ENCODE peak calls at places on chromosomes 4 and X, in eight cellular contexts. One of them, this sample, is unnamed.

GRCh38 chr4:73741140-73741749 is 876 bp downstream of the CXCL8 start:
- DNase-seq in IMR-90: peak; percentile 29
- DNase-seq in GM23248: no peak
- DNase-seq in adipocyte: no peak
- DNase-seq in fibroblast of lung: no peak
- DNase-seq in neuronal stem cell: no peak
- DNase-seq in endodermal cell: no peak
- DNase-seq in SK-N-SH: no peak
- DNase-seq in this sample: no peak

GRCh38 chrX:155027509-155028066 is 944 bp downstream of the FUNDC2 start:
- DNase-seq in neuronal stem cell: no peak
- DNase-seq in fibroblast of lung: peak; percentile 77
- DNase-seq in GM23248: peak; percentile 83
- DNase-seq in adipocyte: peak; percentile 80
- DNase-seq in SK-N-SH: no peak
- DNase-seq in endodermal cell: no peak
- DNase-seq in IMR-90: peak; percentile 70
- DNase-seq in this sample: no peak

GRCh38 chr4:105603158-105603557 is 50.7 kb downstream of the ARHGEF38 start:
- DNase-seq in neuronal stem cell: no peak
- DNase-seq in adipocyte: no peak
- DNase-seq in IMR-90: no peak
- DNase-seq in fibroblast of lung: no peak
- DNase-seq in endodermal cell: peak; percentile 67
- DNase-seq in GM23248: no peak
- DNase-seq in SK-N-SH: no peak
- DNase-seq in this sample: no peak

GRCh38 chr4:17701146-17701859 is 80.1 kb downstream of the FAM184B start:
- DNase-seq in neuronal stem cell: no peak
- DNase-seq in fibroblast of lung: no peak
- DNase-seq in IMR-90: no peak
- DNase-seq in GM23248: no peak
- DNase-seq in endodermal cell: no peak
- DNase-seq in SK-N-SH: no peak
- DNase-seq in adipocyte: no peak
- DNase-seq in this sample: no peak

GRCh38 chr4:169485791-169486742 is 126.3 kb downstream of the NEK1 start:
- DNase-seq in IMR-90: peak; percentile 71
- DNase-seq in neuronal stem cell: peak; percentile 61
- DNase-seq in SK-N-SH: peak; percentile 43
- DNase-seq in fibroblast of lung: peak; percentile 55
- DNase-seq in adipocyte: peak; percentile 83
- DNase-seq in GM23248: peak; percentile 77
- DNase-seq in endodermal cell: peak; percentile 74
- DNase-seq in this sample: no peak

GRCh38 chr4:108045687-108046024 is 56.0 kb downstream of the HADH start:
- DNase-seq in endodermal cell: no peak
- DNase-seq in GM23248: peak; percentile 52
- DNase-seq in fibroblast of lung: peak; percentile 39
- DNase-seq in neuronal stem cell: no peak
- DNase-seq in IMR-90: no peak
- DNase-seq in SK-N-SH: no peak
- DNase-seq in adipocyte: no peak
- DNase-seq in this sample: no peak

GRCh38 chr4:56048621-56049427 is 100.1 kb downstream of the CEP135 start:
- DNase-seq in SK-N-SH: peak; percentile 89
- DNase-seq in IMR-90: peak; percentile 39
- DNase-seq in adipocyte: peak; percentile 81
- DNase-seq in GM23248: peak; percentile 67
- DNase-seq in neuronal stem cell: peak; percentile 73
- DNase-seq in fibroblast of lung: peak; percentile 62
- DNase-seq in endodermal cell: peak; percentile 87
- DNase-seq in this sample: peak; percentile 83

GRCh38 chrX:69616520-69617203 is 749 bp downstream of the EDA start:
- DNase-seq in adipocyte: peak; percentile 3
- DNase-seq in IMR-90: no peak
- DNase-seq in SK-N-SH: peak; percentile 12
- DNase-seq in neuronal stem cell: no peak
- DNase-seq in fibroblast of lung: no peak
- DNase-seq in GM23248: peak; percentile 4
- DNase-seq in endodermal cell: peak; percentile 68
- DNase-seq in this sample: peak; percentile 64

GRCh38 chr4:70793626-70794025 is 46.1 kb downstream of the GRSF1 start:
- DNase-seq in endodermal cell: no peak
- DNase-seq in SK-N-SH: no peak
- DNase-seq in GM23248: no peak
- DNase-seq in neuronal stem cell: no peak
- DNase-seq in fibroblast of lung: no peak
- DNase-seq in IMR-90: no peak
- DNase-seq in adipocyte: no peak
- DNase-seq in this sample: no peak

GRCh38 chr4:173522874-173523395 is 7.1 kb downstream of the HAND2 start:
- DNase-seq in neuronal stem cell: no peak
- DNase-seq in fibroblast of lung: no peak
- DNase-seq in GM23248: peak; percentile 76
- DNase-seq in IMR-90: no peak
- DNase-seq in SK-N-SH: no peak
- DNase-seq in adipocyte: peak; percentile 46
- DNase-seq in endodermal cell: no peak
- DNase-seq in this sample: no peak

GRCh38 chr4:173526034-173526482 is 4.0 kb downstream of the HAND2 start:
- DNase-seq in fibroblast of lung: no peak
- DNase-seq in endodermal cell: peak; percentile 63
- DNase-seq in GM23248: peak; percentile 73
- DNase-seq in neuronal stem cell: no peak
- DNase-seq in IMR-90: no peak
- DNase-seq in SK-N-SH: peak; percentile 17
- DNase-seq in adipocyte: peak; percentile 44
- DNase-seq in this sample: no peak

GRCh38 chr4:173525118-173526033 is 4.7 kb downstream of the HAND2 start:
- DNase-seq in fibroblast of lung: no peak
- DNase-seq in IMR-90: no peak
- DNase-seq in SK-N-SH: peak; percentile 27
- DNase-seq in endodermal cell: peak; percentile 76
- DNase-seq in GM23248: peak; percentile 77
- DNase-seq in adipocyte: peak; percentile 52
- DNase-seq in neuronal stem cell: no peak
- DNase-seq in this sample: no peak

GRCh38 chr4:173522160-173522873 is 7.7 kb downstream of the HAND2 start:
- DNase-seq in IMR-90: peak; percentile 85
- DNase-seq in fibroblast of lung: peak; percentile 81
- DNase-seq in neuronal stem cell: no peak
- DNase-seq in endodermal cell: peak; percentile 85
- DNase-seq in SK-N-SH: peak; percentile 73
- DNase-seq in GM23248: peak; percentile 99
- DNase-seq in adipocyte: peak; percentile 98
- DNase-seq in this sample: peak; percentile 87

GRCh38 chr4:173524218-173525117 is 5.6 kb downstream of the HAND2 start:
- DNase-seq in GM23248: no peak
- DNase-seq in neuronal stem cell: no peak
- DNase-seq in IMR-90: no peak
- DNase-seq in fibroblast of lung: no peak
- DNase-seq in endodermal cell: peak; percentile 61
- DNase-seq in SK-N-SH: peak; percentile 42
- DNase-seq in adipocyte: peak; percentile 34
- DNase-seq in this sample: no peak
- H3K4me3 ChIP-seq in GM23248: peak overlapping the region; percentile 97
- H3K4me3 ChIP-seq in neuronal stem cell: no peak overlapping the region
- H3K4me3 ChIP-seq in IMR-90: no peak overlapping the region
- H3K4me3 ChIP-seq in fibroblast of lung: no peak overlapping the region
- H3K4me3 ChIP-seq in endodermal cell: no peak overlapping the region
- H3K4me3 ChIP-seq in SK-N-SH: peak overlapping the region; percentile 92
- H3K4me3 ChIP-seq in adipocyte: peak overlapping the region; percentile 95
- H3K4me3 ChIP-seq in this sample: no peak overlapping the region

GRCh38 chrX:21991504-21991903 is 40.6 kb upstream of the PHEX start:
- DNase-seq in IMR-90: no peak
- DNase-seq in fibroblast of lung: no peak
- DNase-seq in endodermal cell: no peak
- DNase-seq in neuronal stem cell: no peak
- DNase-seq in SK-N-SH: no peak
- DNase-seq in GM23248: no peak
- DNase-seq in adipocyte: no peak
- DNase-seq in this sample: no peak

GRCh38 chrX:21993265-21993664 is 38.9 kb upstream of the PHEX start:
- DNase-seq in endodermal cell: no peak
- DNase-seq in IMR-90: no peak
- DNase-seq in neuronal stem cell: no peak
- DNase-seq in fibroblast of lung: no peak
- DNase-seq in SK-N-SH: no peak
- DNase-seq in GM23248: no peak
- DNase-seq in adipocyte: no peak
- DNase-seq in this sample: peak; percentile 74

GRCh38 chrX:21986596-21986995 is 45.5 kb upstream of the PHEX start:
- DNase-seq in GM23248: peak; percentile 58
- DNase-seq in endodermal cell: no peak
- DNase-seq in neuronal stem cell: no peak
- DNase-seq in SK-N-SH: no peak
- DNase-seq in adipocyte: peak; percentile 63
- DNase-seq in IMR-90: peak; percentile 40
- DNase-seq in fibroblast of lung: peak; percentile 57
- DNase-seq in this sample: no peak

GRCh38 chrX:21990812-21991211 is 41.3 kb upstream of the PHEX start:
- DNase-seq in GM23248: no peak
- DNase-seq in IMR-90: no peak
- DNase-seq in SK-N-SH: no peak
- DNase-seq in adipocyte: no peak
- DNase-seq in fibroblast of lung: no peak
- DNase-seq in neuronal stem cell: no peak
- DNase-seq in endodermal cell: no peak
- DNase-seq in this sample: no peak

GRCh38 chrX:21989415-21989814 is 42.7 kb upstream of the PHEX start:
- DNase-seq in IMR-90: no peak
- DNase-seq in endodermal cell: no peak
- DNase-seq in GM23248: no peak
- DNase-seq in fibroblast of lung: no peak
- DNase-seq in adipocyte: no peak
- DNase-seq in neuronal stem cell: no peak
- DNase-seq in SK-N-SH: no peak
- DNase-seq in this sample: no peak
- H3K9ac ChIP-seq in IMR-90: no peak overlapping the region
- H3K9ac ChIP-seq in endodermal cell: no peak overlapping the region
- H3K9ac ChIP-seq in GM23248: no peak overlapping the region
- H3K9ac ChIP-seq in fibroblast of lung: no peak overlapping the region
- H3K9ac ChIP-seq in adipocyte: no peak overlapping the region
- H3K9ac ChIP-seq in neuronal stem cell: no peak overlapping the region
- H3K9ac ChIP-seq in SK-N-SH: no peak overlapping the region
- H3K9ac ChIP-seq in this sample: no peak overlapping the region

DNA sequence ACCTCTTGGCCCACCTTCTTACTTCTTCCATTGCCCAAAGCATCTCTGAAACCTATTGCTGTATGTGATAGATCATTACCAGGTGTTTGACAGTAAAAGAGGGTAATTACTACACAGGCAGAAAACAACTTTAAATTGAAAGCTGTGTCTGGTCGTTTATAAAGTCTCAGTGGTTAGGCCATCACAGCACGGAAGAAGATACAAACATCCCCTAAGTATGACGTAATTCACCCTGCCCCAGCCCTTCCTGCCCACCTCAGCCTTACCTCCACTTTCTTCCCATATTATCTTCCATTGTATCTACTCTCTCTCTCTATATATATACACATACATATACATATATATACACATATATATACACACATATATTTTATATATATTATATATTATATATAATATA is 805.8 kb upstream of the PABPC4L start:
- DNase-seq in endodermal cell: no peak
- DNase-seq in SK-N-SH: no peak
- DNase-seq in GM23248: no peak
- DNase-seq in adipocyte: no peak
- DNase-seq in IMR-90: no peak
- DNase-seq in neuronal stem cell: no peak
- DNase-seq in fibroblast of lung: no peak
- DNase-seq in this sample: no peak
- H3K36me3 ChIP-seq in endodermal cell: no peaks in the 10 kb centered on the region
- H3K36me3 ChIP-seq in SK-N-SH: no peaks in the 10 kb centered on the region
- H3K36me3 ChIP-seq in GM23248: no peaks in the 10 kb centered on the region
- H3K36me3 ChIP-seq in adipocyte: no peaks in the 10 kb centered on the region
- H3K36me3 ChIP-seq in IMR-90: no peaks in the 10 kb centered on the region
- H3K36me3 ChIP-seq in neuronal stem cell: no peaks in the 10 kb centered on the region
- H3K36me3 ChIP-seq in fibroblast of lung: no peaks in the 10 kb centered on the region
- H3K36me3 ChIP-seq in this sample: no peaks in the 10 kb centered on the region

DNA sequence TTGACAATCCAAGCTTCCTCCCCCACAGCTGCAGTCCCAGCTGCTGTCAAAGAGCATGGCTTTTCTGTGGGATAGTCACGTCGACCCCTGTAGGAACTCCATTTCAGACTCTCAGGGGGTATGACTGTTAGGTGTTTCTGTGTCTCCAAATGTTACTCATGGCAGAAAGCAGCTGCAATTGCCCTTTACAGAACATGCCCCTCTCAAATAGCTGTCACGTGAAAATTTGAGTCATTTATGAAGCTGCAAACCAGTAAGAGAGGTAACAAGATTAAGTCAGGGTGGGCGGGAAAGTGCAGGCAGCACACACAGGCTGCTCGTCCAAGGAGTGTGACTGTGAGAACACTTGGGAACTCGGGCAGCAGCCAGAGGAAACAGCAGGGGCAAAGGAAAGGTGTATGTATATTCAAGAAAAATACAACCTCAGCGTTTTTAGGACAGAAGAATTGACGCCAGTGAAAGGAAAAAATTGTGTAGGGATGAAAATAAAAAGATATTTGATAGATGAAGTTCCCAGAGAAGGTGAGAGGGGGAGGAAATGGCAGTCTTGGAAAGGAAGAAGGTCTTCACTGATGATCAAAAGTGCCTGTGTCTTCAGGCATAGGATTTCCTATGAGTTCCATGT is 66.5 kb upstream of the TMEM184C start:
- DNase-seq in IMR-90: peak; percentile 95
- DNase-seq in neuronal stem cell: no peak
- DNase-seq in fibroblast of lung: peak; percentile 88
- DNase-seq in adipocyte: peak; percentile 57
- DNase-seq in GM23248: peak; percentile 85
- DNase-seq in SK-N-SH: no peak
- DNase-seq in endodermal cell: no peak
- DNase-seq in this sample: no peak
- H3K4me3 ChIP-seq in IMR-90: peak overlapping the region; percentile 11
- H3K4me3 ChIP-seq in neuronal stem cell: no peak overlapping the region
- H3K4me3 ChIP-seq in fibroblast of lung: peak overlapping the region; percentile 30
- H3K4me3 ChIP-seq in adipocyte: peak overlapping the region; percentile 64
- H3K4me3 ChIP-seq in GM23248: peak overlapping the region; percentile 54
- H3K4me3 ChIP-seq in SK-N-SH: peak overlapping the region; percentile 7
- H3K4me3 ChIP-seq in endodermal cell: no peak overlapping the region
- H3K4me3 ChIP-seq in this sample: no peak overlapping the region